ENCODE peak calls at places on chromosome X, in five cellular contexts. O is K562, D is body of pancreas, L is tibial nerve, N is A549. X is an unnamed sample.

GRCh38 chrX:8504451-8504850 is 39.8 kb downstream of the VCX3B start:
- DNase-seq in O (no peak), D (no peak), L (no peak), N (peak; percentile 1), X (no peak)

GRCh38 chrX:78650906-78651437 is 8.2 kb downstream of the RTL3 start:
- DNase-seq in O (no peak), D (no peak), L (no peak), N (no peak), X (no peak)

GRCh38 chrX:71911023-71911730 is 532 bp downstream of the NHSL2 start:
- DNase-seq in O (no peak), D (no peak), L (no peak), N (peak; percentile 64), X (no peak)

GRCh38 chrX:44784241-44784640 is 59.6 kb upstream of the DUSP21 start:
- DNase-seq in O (no peak), D (no peak), L (no peak), N (no peak), X (no peak)

GRCh38 chrX:69107231-69107739 is 58.0 kb downstream of the PJA1 start:
- DNase-seq in O (peak; percentile 69), D (peak; percentile 42), L (no peak), N (no peak), X (no peak)

GRCh38 chrX:25275159-25275558 is 259.4 kb upstream of the ARX start:
- DNase-seq in O (no peak), D (no peak), L (no peak), N (no peak), X (no peak)

GRCh38 chrX:39195156-39195555 is 393.9 kb downstream of the MID1IP1 start:
- DNase-seq in O (no peak), D (peak; percentile 30), L (no peak), N (no peak), X (no peak)

GRCh38 chrX:19566359-19567141 is 51.2 kb upstream of the MAP3K15 start:
- DNase-seq in O (no peak), D (no peak), L (no peak), N (no peak), X (no peak)

GRCh38 chrX:39201305-39201990 is 400.2 kb downstream of the MID1IP1 start:
- DNase-seq in O (peak; percentile 14), D (no peak), L (no peak), N (no peak), X (no peak)

GRCh38 chrX:74464722-74465121 is 43.4 kb downstream of the SLC16A2 start:
- DNase-seq in O (no peak), D (no peak), L (no peak), N (no peak), X (no peak)

GRCh38 chrX:72245461-72246089 is 6.7 kb upstream of the ERCC6L start:
- DNase-seq in O (peak; percentile 67), D (peak; percentile 67), L (peak; percentile 19), N (peak; percentile 60), X (no peak)

GRCh38 chrX:1599791-1600405 is 8.5 kb downstream of the AKAP17A start:
- DNase-seq in O (no peak), D (no peak), L (no peak), N (no peak), X (no peak)

GRCh38 chrX:82081027-82081426 is 879.1 kb downstream of the SH3BGRL start:
- DNase-seq in O (no peak), D (no peak), L (no peak), N (no peak), X (no peak)

GRCh38 chrX:9144643-9145290 is 110.8 kb upstream of the FAM9B start:
- DNase-seq in O (no peak), D (no peak), L (no peak), N (no peak), X (no peak)

GRCh38 chrX:12794654-12795053 is 3.4 kb downstream of the PRPS2 start:
- DNase-seq in O (no peak), D (no peak), L (no peak), N (no peak), X (no peak)

GRCh38 chrX:76555816-76556215 is 128.3 kb downstream of the MAGEE1 start:
- DNase-seq in O (peak; percentile 8), D (no peak), L (no peak), N (peak; percentile 68), X (no peak)

GRCh38 chrX:40154853-40155616 is 57.3 kb upstream of the BCOR start:
- DNase-seq in O (peak; percentile 72), D (peak; percentile 75), L (peak; percentile 80), N (peak; percentile 74), X (no peak)

GRCh38 chrX:67546496-67547423 is 2.9 kb downstream of the AR start:
- DNase-seq in O (no peak), D (no peak), L (no peak), N (no peak), X (no peak)

GRCh38 chrX:105564536-105564935 is 257.8 kb upstream of the NRK start:
- DNase-seq in O (no peak), D (no peak), L (no peak), N (no peak), X (no peak)

GRCh38 chrX:136220535-136220934 is 30.7 kb downstream of the MAP7D3 start:
- DNase-seq in O (no peak), D (no peak), L (no peak), N (no peak), X (no peak)

GRCh38 chrX:44451056-44451455 is 91.6 kb downstream of the FUNDC1 start:
- DNase-seq in O (no peak), D (no peak), L (no peak), N (no peak), X (no peak)

GRCh38 chrX:118536687-118537461 is 41.3 kb downstream of the DOCK11 start:
- DNase-seq in O (peak; percentile 24), D (no peak), L (no peak), N (peak; percentile 31), X (no peak)

GRCh38 chrX:115547448-115547847 is 13.5 kb upstream of the PLS3 start:
- DNase-seq in O (no peak), D (no peak), L (no peak), N (no peak), X (no peak)

GRCh38 chrX:133265331-133265730 is 47.2 kb upstream of the TFDP3 start:
- DNase-seq in O (no peak), D (no peak), L (no peak), N (no peak), X (no peak)

GRCh38 chrX:120768681-120769080 is 107.0 kb downstream of the CT47B1 start:
- DNase-seq in O (no peak), D (no peak), L (no peak), N (no peak), X (no peak)

GRCh38 chrX:129522184-129523059 is 868 bp downstream of the SMARCA1 start:
- DNase-seq in O (peak; percentile 47), D (peak; percentile 61), L (peak; percentile 39), N (peak; percentile 66), X (no peak)

GRCh38 chrX:38468758-38469157 is 92.6 kb upstream of the TSPAN7 start:
- DNase-seq in O (no peak), D (no peak), L (no peak), N (no peak), X (no peak)

GRCh38 chrX:109841869-109842579 is 109.0 kb upstream of the ACSL4 start:
- DNase-seq in O (peak; percentile 14), D (no peak), L (no peak), N (no peak), X (no peak)

GRCh38 chrX:46317158-46317557 is 228.1 kb downstream of the ZNF674 start:
- DNase-seq in O (no peak), D (no peak), L (no peak), N (peak; percentile 47), X (no peak)

GRCh38 chrX:123731258-123731986 is 1.4 kb downstream of the THOC2 start:
- DNase-seq in O (peak; percentile 32), D (no peak), L (no peak), N (no peak), X (no peak)

GRCh38 chrX:70422886-70423336 is at the start of gene GDPD2:
- DNase-seq in O (no peak), D (peak; percentile 58), L (no peak), N (peak; percentile 40), X (no peak)

GRCh38 chrX:36434521-36434920 is 515.0 kb downstream of the CFAP47 start:
- DNase-seq in O (no peak), D (no peak), L (no peak), N (no peak), X (no peak)

GRCh38 chrX:48897621-48898306 is at the start of the genes PQBP1 and TIMM17B:
- DNase-seq in O (peak; percentile 78), D (peak; percentile 92), L (peak; percentile 83), N (peak; percentile 98), X (peak; percentile 47)
- TF ChIP-seq POLR2A in O (peak; percentile 97), D (peak; percentile 63), L (peak; percentile 46), N (peak; percentile 80), X (no peak)

DNA sequence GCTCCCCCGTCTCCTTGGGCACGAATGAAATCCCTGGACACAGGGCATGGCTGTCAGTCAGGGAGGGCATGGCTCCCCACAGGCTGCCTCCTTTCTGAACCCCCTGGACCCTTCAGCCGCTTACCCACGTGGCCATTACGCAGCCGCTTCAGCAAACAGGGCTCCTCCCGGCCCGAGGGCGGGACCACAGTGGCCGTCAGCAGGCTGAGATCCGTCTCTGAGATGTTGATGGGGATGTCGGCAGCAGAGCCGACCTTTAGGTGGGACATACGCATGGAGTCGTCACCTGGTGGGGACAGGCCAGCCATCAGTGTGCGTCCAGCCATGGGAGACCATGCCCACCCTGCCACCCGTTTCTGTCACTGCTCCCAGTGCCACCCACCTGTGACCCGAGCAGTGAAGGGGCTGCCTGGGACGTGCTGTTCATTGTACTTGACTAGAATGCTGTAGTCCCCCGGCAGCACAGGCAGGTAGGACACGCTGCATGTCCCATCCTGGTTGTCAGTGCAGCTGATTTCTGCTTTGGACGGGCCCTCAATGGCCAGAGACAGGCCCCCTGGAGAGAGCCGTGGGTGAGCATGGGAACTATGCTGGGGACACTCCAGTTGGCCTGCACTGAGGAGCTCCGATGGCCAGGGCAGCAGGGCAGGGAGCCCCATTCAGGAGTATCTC is 21.1 kb downstream of the FLNA start:
- DNase-seq in O (no peak), D (no peak), L (no peak), N (peak; percentile 7), X (no peak)
- H3K4me1 ChIP-seq in O (peaks cover 48% of the 10 kb centered on the region), D (no peaks in the 10 kb centered on the region), L (no peaks in the 10 kb centered on the region), N (peaks cover 75% of the 10 kb centered on the region), X (peaks cover 23% of the 10 kb centered on the region)

GRCh38 chrX:131084145-131084544 is 26.0 kb downstream of the ARHGAP36 start:
- DNase-seq in O (no peak), D (no peak), L (no peak), N (no peak), X (no peak)

GRCh38 chrX:131081772-131082755 is 23.9 kb downstream of the ARHGAP36 start:
- DNase-seq in O (no peak), D (no peak), L (no peak), N (no peak), X (no peak)

DNA sequence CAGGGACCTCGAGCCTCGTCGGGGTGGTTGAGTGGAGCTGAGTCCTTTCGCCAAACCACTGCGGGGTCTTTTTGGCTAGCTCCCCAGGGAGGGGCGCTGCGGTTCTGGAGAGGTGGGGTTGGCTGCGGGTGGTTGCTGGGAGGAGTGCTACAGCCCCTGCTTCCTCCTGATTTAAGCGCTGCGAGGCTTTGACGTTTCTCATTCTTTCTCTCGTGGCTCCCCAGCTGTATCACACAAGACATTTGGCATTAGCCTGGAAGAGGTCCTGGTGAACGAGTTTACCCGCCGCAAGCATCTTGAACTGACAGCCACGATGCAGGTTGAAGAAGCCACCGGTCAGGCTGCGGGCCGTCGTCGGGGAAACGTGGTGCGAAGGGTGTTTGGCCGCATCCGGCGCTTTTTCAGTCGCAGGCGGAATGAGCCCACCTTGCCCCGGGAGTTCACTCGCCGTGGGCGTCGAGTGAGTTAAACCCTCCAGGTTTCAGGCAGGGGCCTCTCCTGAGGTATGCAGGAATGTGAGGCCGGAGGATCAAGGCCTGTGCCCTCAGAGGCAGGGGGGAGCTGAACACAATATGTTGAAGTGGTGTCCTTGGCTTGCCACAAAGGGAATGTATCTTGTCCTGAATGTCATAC is 25.5 kb downstream of the ARHGAP36 start:
- DNase-seq in O (no peak), D (no peak), L (no peak), N (no peak), X (no peak)
- H3K4me3 ChIP-seq in O (no peak overlapping the region), D (no peak overlapping the region), L (no peak overlapping the region), N (no peak overlapping the region), X (no peak overlapping the region)

GRCh38 chrX:96615448-96615847 is 69.2 kb upstream of the DIAPH2 start:
- DNase-seq in O (no peak), D (no peak), L (no peak), N (no peak), X (no peak)
- TF ChIP-seq POLR2A in O (no peak), D (no peak), L (no peak), N (no peak), X (no peak)